ENCODE peak calls at places on chromosome 21, in nine cellular contexts. One of them, this sample, is unnamed.
A peak's percentile ranks its signal among the peaks of the same experiment; 100 is the strongest.

GRCh38 chr21:29704719-29705118 is 235.1 kb downstream of the GRIK1 start:
- DNase-seq in brain microvascular endothelial cell: no peak
- DNase-seq in stomach: no peak
- DNase-seq in AG04450: no peak
- DNase-seq in GM23338: no peak
- DNase-seq in mammary epithelial cell: no peak
- DNase-seq in breast epithelium: no peak
- DNase-seq in fibroblast of lung: peak; percentile 32
- DNase-seq in CD8-positive, alpha-beta T cell: no peak
- DNase-seq in this sample: no peak

GRCh38 chr21:36377391-36377842 is 7.8 kb upstream of the CHAF1B start:
- DNase-seq in brain microvascular endothelial cell: no peak
- DNase-seq in stomach: no peak
- DNase-seq in AG04450: no peak
- DNase-seq in GM23338: no peak
- DNase-seq in mammary epithelial cell: no peak
- DNase-seq in breast epithelium: no peak
- DNase-seq in fibroblast of lung: no peak
- DNase-seq in CD8-positive, alpha-beta T cell: no peak
- DNase-seq in this sample: no peak

GRCh38 chr21:40923361-40923760 is 76.4 kb upstream of the DSCAM start:
- DNase-seq in brain microvascular endothelial cell: no peak
- DNase-seq in stomach: no peak
- DNase-seq in AG04450: no peak
- DNase-seq in GM23338: no peak
- DNase-seq in mammary epithelial cell: peak; percentile 66
- DNase-seq in breast epithelium: peak; percentile 93
- DNase-seq in fibroblast of lung: no peak
- DNase-seq in CD8-positive, alpha-beta T cell: no peak
- DNase-seq in this sample: no peak

GRCh38 chr21:38478782-38479181 is 19.5 kb downstream of the ERG start:
- DNase-seq in brain microvascular endothelial cell: peak; percentile 74
- DNase-seq in stomach: no peak
- DNase-seq in AG04450: no peak
- DNase-seq in GM23338: no peak
- DNase-seq in mammary epithelial cell: peak; percentile 99
- DNase-seq in breast epithelium: no peak
- DNase-seq in fibroblast of lung: peak; percentile 9
- DNase-seq in CD8-positive, alpha-beta T cell: no peak
- DNase-seq in this sample: no peak

GRCh38 chr21:15174923-15175322 is 110.1 kb upstream of the NRIP1 start:
- DNase-seq in brain microvascular endothelial cell: no peak
- DNase-seq in stomach: no peak
- DNase-seq in AG04450: no peak
- DNase-seq in GM23338: no peak
- DNase-seq in mammary epithelial cell: no peak
- DNase-seq in breast epithelium: no peak
- DNase-seq in fibroblast of lung: no peak
- DNase-seq in CD8-positive, alpha-beta T cell: no peak
- DNase-seq in this sample: no peak

GRCh38 chr21:38664315-38664714 is 141.4 kb upstream of the ETS2 start:
- DNase-seq in brain microvascular endothelial cell: no peak
- DNase-seq in stomach: no peak
- DNase-seq in AG04450: no peak
- DNase-seq in GM23338: peak; percentile 61
- DNase-seq in mammary epithelial cell: no peak
- DNase-seq in breast epithelium: no peak
- DNase-seq in fibroblast of lung: no peak
- DNase-seq in CD8-positive, alpha-beta T cell: no peak
- DNase-seq in this sample: no peak

GRCh38 chr21:40049031-40049958 is 182.1 kb downstream of the PCP4 start:
- DNase-seq in brain microvascular endothelial cell: no peak
- DNase-seq in stomach: no peak
- DNase-seq in AG04450: no peak
- DNase-seq in GM23338: no peak
- DNase-seq in mammary epithelial cell: peak; percentile 70
- DNase-seq in breast epithelium: no peak
- DNase-seq in fibroblast of lung: no peak
- DNase-seq in CD8-positive, alpha-beta T cell: no peak
- DNase-seq in this sample: no peak

GRCh38 chr21:21751286-21751685 is 753.1 kb downstream of the NCAM2 start:
- DNase-seq in brain microvascular endothelial cell: no peak
- DNase-seq in stomach: no peak
- DNase-seq in AG04450: no peak
- DNase-seq in GM23338: no peak
- DNase-seq in mammary epithelial cell: no peak
- DNase-seq in breast epithelium: no peak
- DNase-seq in fibroblast of lung: no peak
- DNase-seq in CD8-positive, alpha-beta T cell: no peak
- DNase-seq in this sample: no peak

GRCh38 chr21:15514073-15514946 is 215.5 kb upstream of the USP25 start:
- DNase-seq in brain microvascular endothelial cell: no peak
- DNase-seq in stomach: no peak
- DNase-seq in AG04450: no peak
- DNase-seq in GM23338: no peak
- DNase-seq in mammary epithelial cell: no peak
- DNase-seq in breast epithelium: no peak
- DNase-seq in fibroblast of lung: no peak
- DNase-seq in CD8-positive, alpha-beta T cell: peak; percentile 65
- DNase-seq in this sample: no peak

GRCh38 chr21:24634749-24635148 is 972.5 kb downstream of the MRPL39 start:
- DNase-seq in brain microvascular endothelial cell: no peak
- DNase-seq in stomach: no peak
- DNase-seq in AG04450: no peak
- DNase-seq in GM23338: no peak
- DNase-seq in mammary epithelial cell: no peak
- DNase-seq in breast epithelium: no peak
- DNase-seq in fibroblast of lung: no peak
- DNase-seq in CD8-positive, alpha-beta T cell: no peak
- DNase-seq in this sample: no peak

GRCh38 chr21:17048974-17049373 is 463.9 kb upstream of the CXADR start:
- DNase-seq in brain microvascular endothelial cell: no peak
- DNase-seq in stomach: no peak
- DNase-seq in AG04450: no peak
- DNase-seq in GM23338: no peak
- DNase-seq in mammary epithelial cell: no peak
- DNase-seq in breast epithelium: no peak
- DNase-seq in fibroblast of lung: no peak
- DNase-seq in CD8-positive, alpha-beta T cell: no peak
- DNase-seq in this sample: no peak

GRCh38 chr21:39161064-39161463 is 22.2 kb downstream of the PSMG1 start:
- DNase-seq in brain microvascular endothelial cell: no peak
- DNase-seq in stomach: no peak
- DNase-seq in AG04450: no peak
- DNase-seq in GM23338: no peak
- DNase-seq in mammary epithelial cell: no peak
- DNase-seq in breast epithelium: no peak
- DNase-seq in fibroblast of lung: no peak
- DNase-seq in CD8-positive, alpha-beta T cell: no peak
- DNase-seq in this sample: no peak

GRCh38 chr21:31343680-31344480 is at the start of gene TIAM1:
- DNase-seq in brain microvascular endothelial cell: peak; percentile 75
- DNase-seq in stomach: peak; percentile 43
- DNase-seq in AG04450: no peak
- DNase-seq in GM23338: peak; percentile 71
- DNase-seq in mammary epithelial cell: peak; percentile 89
- DNase-seq in breast epithelium: peak; percentile 30
- DNase-seq in fibroblast of lung: peak; percentile 62
- DNase-seq in CD8-positive, alpha-beta T cell: no peak
- DNase-seq in this sample: peak; percentile 60

GRCh38 chr21:35149698-35150097 is 100.6 kb upstream of the RUNX1 start:
- DNase-seq in brain microvascular endothelial cell: no peak
- DNase-seq in stomach: no peak
- DNase-seq in AG04450: no peak
- DNase-seq in GM23338: no peak
- DNase-seq in mammary epithelial cell: peak; percentile 84
- DNase-seq in breast epithelium: no peak
- DNase-seq in fibroblast of lung: no peak
- DNase-seq in CD8-positive, alpha-beta T cell: no peak
- DNase-seq in this sample: no peak
- H3K27ac ChIP-seq in brain microvascular endothelial cell: peak overlapping the region; percentile 56
- H3K27ac ChIP-seq in stomach: no peak overlapping the region
- H3K27ac ChIP-seq in AG04450: no peak overlapping the region
- H3K27ac ChIP-seq in GM23338: no peak overlapping the region
- H3K27ac ChIP-seq in mammary epithelial cell: peak overlapping the region; percentile 99
- H3K27ac ChIP-seq in breast epithelium: peak overlapping the region; percentile 56
- H3K27ac ChIP-seq in fibroblast of lung: no peak overlapping the region
- H3K27ac ChIP-seq in CD8-positive, alpha-beta T cell: no peak overlapping the region
- H3K27ac ChIP-seq in this sample: no peak overlapping the region

DNA sequence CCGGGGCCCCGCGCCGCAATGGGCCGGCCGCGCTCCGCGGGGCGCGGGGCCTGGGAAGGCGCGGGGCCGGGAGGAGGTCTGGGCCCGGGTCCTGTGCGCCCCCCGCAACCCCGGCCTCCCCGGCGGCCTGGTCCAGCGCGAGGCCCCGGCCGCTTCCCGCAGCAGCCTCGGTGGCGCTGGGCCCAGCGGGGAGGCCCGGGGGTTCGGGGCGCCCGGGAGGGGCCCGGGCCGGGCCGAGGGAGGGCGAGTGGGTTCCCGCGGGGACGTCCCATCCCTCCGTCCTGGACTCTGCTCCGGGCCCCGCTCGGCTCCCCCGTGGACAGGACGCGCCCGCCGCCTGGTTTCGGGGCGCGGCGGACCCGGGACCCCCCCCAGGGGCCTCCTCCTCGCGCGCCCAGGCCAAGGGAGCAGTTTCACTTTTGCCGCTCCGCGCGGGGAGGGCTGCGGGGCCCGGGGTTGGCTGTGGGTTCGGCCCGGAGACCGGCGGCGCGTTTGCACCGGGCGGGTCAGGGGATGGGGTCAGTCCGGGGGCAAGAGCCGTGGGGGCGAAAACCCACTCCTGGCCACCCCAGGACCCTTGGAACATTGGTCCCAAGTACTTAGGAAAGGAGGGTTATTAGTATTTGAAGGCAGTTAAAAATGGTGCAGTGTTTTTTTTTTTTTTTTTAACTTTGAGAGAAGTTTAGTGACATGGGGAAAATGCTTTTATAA is 603 bp downstream of the AGPAT3 start:
- DNase-seq in brain microvascular endothelial cell: no peak
- DNase-seq in stomach: peak; percentile 69
- DNase-seq in AG04450: no peak
- DNase-seq in GM23338: peak; percentile 30
- DNase-seq in mammary epithelial cell: peak; percentile 30
- DNase-seq in breast epithelium: no peak
- DNase-seq in fibroblast of lung: peak; percentile 29
- DNase-seq in CD8-positive, alpha-beta T cell: peak; percentile 55
- DNase-seq in this sample: peak; percentile 43
- TF ChIP-seq CTCF in brain microvascular endothelial cell: no peak
- TF ChIP-seq CTCF in stomach: no peak
- TF ChIP-seq CTCF in AG04450: no peak
- TF ChIP-seq CTCF in GM23338: no peak
- TF ChIP-seq CTCF in mammary epithelial cell: no peak
- TF ChIP-seq CTCF in breast epithelium: no peak
- TF ChIP-seq CTCF in fibroblast of lung: no peak
- TF ChIP-seq CTCF in CD8-positive, alpha-beta T cell: no peak
- TF ChIP-seq CTCF in this sample: no peak

DNA sequence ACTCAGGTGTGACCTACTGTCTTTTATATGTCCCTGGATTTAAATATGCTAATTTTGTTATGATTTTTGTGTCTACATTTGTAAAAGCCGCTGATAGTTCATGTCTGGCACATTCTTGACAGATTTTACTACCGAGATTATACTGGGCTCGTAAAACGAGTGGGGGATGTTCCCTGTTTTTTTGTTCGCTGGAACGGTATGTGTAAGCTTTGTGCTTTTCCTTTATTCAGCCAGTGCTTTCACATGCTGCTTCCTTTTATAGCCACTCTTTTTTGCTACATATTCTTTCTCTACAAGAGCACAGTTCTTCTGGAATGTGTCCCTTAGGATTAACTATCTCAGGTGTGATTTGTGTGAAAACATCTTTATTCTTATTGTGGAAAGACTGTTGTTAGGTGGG is 46.6 kb downstream of the ADARB1 start:
- DNase-seq in brain microvascular endothelial cell: no peak
- DNase-seq in stomach: no peak
- DNase-seq in AG04450: no peak
- DNase-seq in GM23338: no peak
- DNase-seq in mammary epithelial cell: no peak
- DNase-seq in breast epithelium: no peak
- DNase-seq in fibroblast of lung: no peak
- DNase-seq in CD8-positive, alpha-beta T cell: no peak
- DNase-seq in this sample: no peak
- H3K27ac ChIP-seq in brain microvascular endothelial cell: no peak overlapping the region
- H3K27ac ChIP-seq in stomach: no peak overlapping the region
- H3K27ac ChIP-seq in AG04450: no peak overlapping the region
- H3K27ac ChIP-seq in GM23338: no peak overlapping the region
- H3K27ac ChIP-seq in mammary epithelial cell: no peak overlapping the region
- H3K27ac ChIP-seq in breast epithelium: no peak overlapping the region
- H3K27ac ChIP-seq in fibroblast of lung: no peak overlapping the region
- H3K27ac ChIP-seq in CD8-positive, alpha-beta T cell: no peak overlapping the region
- H3K27ac ChIP-seq in this sample: no peak overlapping the region

DNA sequence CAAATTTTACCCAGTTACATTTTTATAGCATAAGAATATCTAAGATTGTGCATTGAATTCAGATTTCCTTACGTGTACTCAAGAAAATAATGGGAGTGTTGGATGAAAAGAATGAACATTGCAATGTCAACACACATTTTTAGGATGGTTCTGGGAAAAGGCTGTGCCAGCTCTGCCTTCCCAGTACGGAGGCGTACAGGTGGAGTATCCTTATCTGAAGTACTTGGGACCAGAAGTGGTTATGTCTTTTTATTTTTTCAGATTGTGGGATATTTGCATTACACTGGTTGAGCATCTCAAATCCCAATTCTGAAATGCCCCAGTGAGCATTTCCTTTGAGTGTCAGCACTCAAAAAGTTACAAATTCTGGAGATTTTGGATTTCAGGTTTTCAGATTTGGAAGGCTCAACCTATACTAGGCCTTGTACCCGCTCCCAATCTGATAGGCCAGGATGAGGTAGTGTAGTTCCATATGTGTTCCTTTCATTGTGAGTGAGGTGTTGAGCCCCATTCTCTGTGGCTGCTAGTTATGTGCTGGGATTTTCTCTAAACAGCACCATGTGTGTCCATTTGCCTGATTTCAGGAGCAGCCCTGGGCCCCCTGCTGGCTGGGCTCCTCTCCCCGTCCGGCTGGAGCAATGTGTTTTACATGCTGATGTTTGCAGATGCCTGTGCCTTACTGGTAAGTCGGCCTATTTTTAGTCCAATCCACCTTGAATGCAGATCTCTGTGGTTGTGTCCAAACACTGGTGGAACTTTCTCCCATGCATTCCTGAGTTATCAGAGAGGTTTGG is 60.8 kb downstream of the SLC37A1 start:
- DNase-seq in brain microvascular endothelial cell: peak; percentile 35
- DNase-seq in stomach: peak; percentile 25
- DNase-seq in AG04450: no peak
- DNase-seq in GM23338: no peak
- DNase-seq in mammary epithelial cell: no peak
- DNase-seq in breast epithelium: no peak
- DNase-seq in fibroblast of lung: peak; percentile 33
- DNase-seq in CD8-positive, alpha-beta T cell: no peak
- DNase-seq in this sample: no peak
- TF ChIP-seq CTCF in brain microvascular endothelial cell: peak; percentile 67
- TF ChIP-seq CTCF in stomach: no peak
- TF ChIP-seq CTCF in AG04450: peak; percentile 51
- TF ChIP-seq CTCF in GM23338: no peak
- TF ChIP-seq CTCF in mammary epithelial cell: no peak
- TF ChIP-seq CTCF in breast epithelium: no peak
- TF ChIP-seq CTCF in fibroblast of lung: peak; percentile 64
- TF ChIP-seq CTCF in CD8-positive, alpha-beta T cell: no peak
- TF ChIP-seq CTCF in this sample: no peak

GRCh38 chr21:33245289-33245918 is 15.7 kb downstream of the IFNAR2 start:
- DNase-seq in brain microvascular endothelial cell: no peak
- DNase-seq in stomach: no peak
- DNase-seq in AG04450: no peak
- DNase-seq in GM23338: no peak
- DNase-seq in mammary epithelial cell: no peak
- DNase-seq in breast epithelium: no peak
- DNase-seq in fibroblast of lung: no peak
- DNase-seq in CD8-positive, alpha-beta T cell: no peak
- DNase-seq in this sample: no peak
- H3K27ac ChIP-seq in brain microvascular endothelial cell: no peak overlapping the region
- H3K27ac ChIP-seq in stomach: no peak overlapping the region
- H3K27ac ChIP-seq in AG04450: no peak overlapping the region
- H3K27ac ChIP-seq in GM23338: no peak overlapping the region
- H3K27ac ChIP-seq in mammary epithelial cell: no peak overlapping the region
- H3K27ac ChIP-seq in breast epithelium: no peak overlapping the region
- H3K27ac ChIP-seq in fibroblast of lung: no peak overlapping the region
- H3K27ac ChIP-seq in CD8-positive, alpha-beta T cell: no peak overlapping the region
- H3K27ac ChIP-seq in this sample: no peak overlapping the region

This sample was measured in dorsolateral prefrontal cortex.